ENCODE peak calls at places on chromosomes 16 and 17, in eight cellular contexts. U, A, Q, X, S, R, I and P are unnamed samples.

GRCh38 chr17:44376124-44376523 is 12.5 kb upstream of the FAM171A2 start:
- DNase-seq in U (peak; percentile 94), A (peak; percentile 74), Q (no peak), X (peak; percentile 62), S (no peak), R (no peak), I (no peak), P (no peak)

GRCh38 chr16:85584989-85585388 is 28.1 kb upstream of the GSE1 start:
- DNase-seq in U (no peak), A (no peak), Q (no peak), X (no peak), S (no peak), R (no peak), I (no peak), P (no peak)

GRCh38 chr17:65388911-65389310 is 172.5 kb downstream of the AXIN2 start:
- DNase-seq in U (no peak), A (no peak), Q (no peak), X (no peak), S (peak; percentile 89), R (peak; percentile 4), I (no peak), P (no peak)

GRCh38 chr17:64328875-64329405 is 61.7 kb downstream of the PECAM1 start:
- DNase-seq in U (no peak), A (no peak), Q (no peak), X (no peak), S (no peak), R (no peak), I (no peak), P (no peak)

GRCh38 chr17:17141860-17142552 is 64.1 kb downstream of the PLD6 start:
- DNase-seq in U (peak; percentile 98), A (peak; percentile 77), Q (no peak), X (peak; percentile 86), S (peak; percentile 52), R (peak; percentile 23), I (peak; percentile 61), P (no peak)

GRCh38 chr16:86426243-86426642 is 84.1 kb upstream of the FOXF1 start:
- DNase-seq in U (no peak), A (no peak), Q (no peak), X (no peak), S (no peak), R (no peak), I (no peak), P (no peak)

GRCh38 chr17:17998934-17999333 is 26.3 kb downstream of the DRC3 start:
- DNase-seq in U (no peak), A (no peak), Q (no peak), X (no peak), S (no peak), R (no peak), I (no peak), P (no peak)

GRCh38 chr17:15945493-15946209 is 721 bp downstream of the ADORA2B start:
- DNase-seq in U (peak; percentile 80), A (peak; percentile 31), Q (no peak), X (no peak), S (no peak), R (peak; percentile 37), I (no peak), P (no peak)

GRCh38 chr16:4734730-4735575 is 616 bp downstream of the DNAAF8 start:
- DNase-seq in U (peak; percentile 98), A (peak; percentile 94), Q (peak; percentile 50), X (peak; percentile 90), S (peak; percentile 69), R (peak; percentile 83), I (peak; percentile 94), P (no peak)

GRCh38 chr17:42458497-42459255 is at the start of gene ATP6V0A1:
- DNase-seq in U (peak; percentile 98), A (peak; percentile 97), Q (peak; percentile 83), X (peak; percentile 96), S (peak; percentile 75), R (peak; percentile 88), I (peak; percentile 88), P (no peak)

GRCh38 chr16:66612422-66612821 is 7.9 kb downstream of the CMTM3 start:
- DNase-seq in U (no peak), A (no peak), Q (no peak), X (no peak), S (no peak), R (no peak), I (no peak), P (no peak)

GRCh38 chr17:75778861-75779249 is 5.8 kb upstream of the UNK start:
- DNase-seq in U (peak; percentile 84), A (peak; percentile 75), Q (peak; percentile 71), X (peak; percentile 60), S (no peak), R (peak; percentile 43), I (peak; percentile 66), P (no peak)

GRCh38 chr17:57939797-57940196 is 15.4 kb downstream of the CUEDC1 start:
- DNase-seq in U (no peak), A (no peak), Q (peak; percentile 82), X (no peak), S (no peak), R (no peak), I (no peak), P (no peak)

GRCh38 chr17:19384723-19385391 is 2.1 kb downstream of the MFAP4 start:
- DNase-seq in U (peak; percentile 63), A (no peak), Q (no peak), X (no peak), S (peak; percentile 97), R (peak; percentile 58), I (no peak), P (no peak)

GRCh38 chr16:78494674-78495073 is 395.2 kb downstream of the WWOX start:
- DNase-seq in U (no peak), A (no peak), Q (no peak), X (no peak), S (no peak), R (no peak), I (no peak), P (no peak)

GRCh38 chr17:78179372-78179771 is 7.5 kb downstream of the TK1 start:
- DNase-seq in U (no peak), A (no peak), Q (no peak), X (no peak), S (peak; percentile 58), R (peak; percentile 75), I (no peak), P (no peak)

GRCh38 chr17:28733346-28733745 is 4.8 kb downstream of the NEK8 start:
- DNase-seq in U (no peak), A (no peak), Q (no peak), X (no peak), S (no peak), R (no peak), I (no peak), P (no peak)

GRCh38 chr17:40095944-40096791 is 4.2 kb downstream of the NR1D1 start:
- DNase-seq in U (peak; percentile 43), A (no peak), Q (no peak), X (no peak), S (no peak), R (no peak), I (peak; percentile 70), P (no peak)

GRCh38 chr17:37107406-37108083 is 158.8 kb downstream of the AATF start:
- DNase-seq in U (no peak), A (no peak), Q (no peak), X (no peak), S (peak; percentile 40), R (no peak), I (no peak), P (peak; percentile 33)

GRCh38 chr16:87201052-87201451 is 116.1 kb downstream of the C16orf95 start:
- DNase-seq in U (no peak), A (no peak), Q (no peak), X (no peak), S (peak; percentile 99), R (peak; percentile 98), I (no peak), P (peak; percentile 20)

GRCh38 chr17:63998721-63999679 is 849 bp downstream of the PRR29 start:
- DNase-seq in U (peak; percentile 82), A (no peak), Q (no peak), X (no peak), S (no peak), R (no peak), I (peak; percentile 34), P (no peak)

GRCh38 chr17:73481672-73482071 is 162.6 kb downstream of the SDK2 start:
- DNase-seq in U (no peak), A (no peak), Q (no peak), X (no peak), S (no peak), R (no peak), I (no peak), P (no peak)

GRCh38 chr16:73082608-73083007 is 34.7 kb upstream of the ZFHX3 start:
- DNase-seq in U (no peak), A (no peak), Q (no peak), X (no peak), S (peak; percentile 98), R (peak; percentile 94), I (no peak), P (peak; percentile 96)

GRCh38 chr17:38980455-38981217 is 13.4 kb upstream of the FBXO47 start:
- DNase-seq in U (no peak), A (no peak), Q (no peak), X (no peak), S (peak; percentile 82), R (peak; percentile 70), I (no peak), P (no peak)